ENCODE peak calls at places on chromosome 6, in six cellular contexts. H is Peyer's patch, P is mammary epithelial cell, A is transverse colon, C is ovary, J is breast epithelium. M is an unnamed sample.

GRCh38 chr6:166307082-166307980 is 861 bp downstream of the PRR18 start:
- DNase-seq in H (no peak), P (no peak), A (no peak), C (no peak), J (no peak), M (no peak)

GRCh38 chr6:150142304-150142656 is 564 bp upstream of the PPP1R14C start:
- DNase-seq in H (no peak), P (peak), A (peak), C (no peak), J (peak), M (no peak)

GRCh38 chr6:17394192-17394611 is 807 bp downstream of the CAP2 start:
- DNase-seq in H (no peak), P (peak), A (peak), C (peak), J (peak), M (no peak)

GRCh38 chr6:70884074-70884983 is 72.5 kb downstream of the B3GAT2 start:
- DNase-seq in H (no peak), P (peak), A (peak), C (peak), J (no peak), M (peak)

GRCh38 chr6:137094411-137095008 is 49.7 kb upstream of the IL20RA start:
- DNase-seq in H (no peak), P (peak), A (peak), C (peak), J (no peak), M (no peak)

GRCh38 chr6:107600936-107601335 is 111.0 kb downstream of the SOBP start:
- DNase-seq in H (no peak), P (peak), A (peak), C (peak), J (peak), M (no peak)

GRCh38 chr6:35737413-35738211 is 780 bp downstream of the ARMC12 start:
- DNase-seq in H (no peak), P (peak), A (no peak), C (no peak), J (no peak), M (peak)

GRCh38 chr6:159109391-159109790 is 59.8 kb upstream of the FNDC1 start:
- DNase-seq in H (no peak), P (no peak), A (no peak), C (no peak), J (no peak), M (no peak)

GRCh38 chr6:85537055-85537494 is 56.6 kb downstream of the SNX14 start:
- DNase-seq in H (no peak), P (no peak), A (no peak), C (no peak), J (no peak), M (no peak)

GRCh38 chr6:19603716-19604115 is 233.5 kb upstream of the ID4 start:
- DNase-seq in H (no peak), P (no peak), A (no peak), C (no peak), J (no peak), M (no peak)

GRCh38 chr6:49849121-49849907 is 17.0 kb downstream of the CRISP1 start:
- DNase-seq in H (no peak), P (peak), A (no peak), C (no peak), J (no peak), M (no peak)

GRCh38 chr6:139540276-139540675 is 165.8 kb upstream of the CITED2 start:
- DNase-seq in H (no peak), P (peak), A (peak), C (no peak), J (no peak), M (no peak)

GRCh38 chr6:167757821-167758220 is 68.9 kb upstream of the AFDN start:
- DNase-seq in H (no peak), P (no peak), A (no peak), C (no peak), J (no peak), M (no peak)

GRCh38 chr6:81766482-81767069 is 14.1 kb upstream of the TENT5A start:
- DNase-seq in H (no peak), P (peak), A (no peak), C (no peak), J (no peak), M (no peak)

GRCh38 chr6:87498048-87498447 is 25.3 kb downstream of the SLC35A1 start:
- DNase-seq in H (no peak), P (no peak), A (no peak), C (no peak), J (no peak), M (no peak)

GRCh38 chr6:19838442-19839236 is 1.5 kb downstream of the ID4 start:
- DNase-seq in H (peak), P (peak), A (peak), C (peak), J (peak), M (no peak)

GRCh38 chr6:7249391-7249790 is 63.6 kb downstream of the SSR1 start:
- DNase-seq in H (no peak), P (no peak), A (no peak), C (no peak), J (no peak), M (no peak)

GRCh38 chr6:46221221-46221793 is 50.5 kb upstream of the ENPP5 start:
- DNase-seq in H (no peak), P (peak), A (no peak), C (no peak), J (no peak), M (no peak)

GRCh38 chr6:167706313-167707109 is 120.2 kb upstream of the AFDN start:
- DNase-seq in H (no peak), P (no peak), A (no peak), C (no peak), J (no peak), M (no peak)

GRCh38 chr6:50864601-50865000 is 45.9 kb downstream of the TFAP2B start:
- DNase-seq in H (no peak), P (no peak), A (no peak), C (no peak), J (no peak), M (no peak)

GRCh38 chr6:16316741-16317251 is 78.4 kb downstream of the GMPR start:
- DNase-seq in H (no peak), P (peak), A (no peak), C (no peak), J (no peak), M (no peak)
- H3K27ac ChIP-seq in H (no peak), P (no peak), A (no peak), C (no peak), J (no peak), M (no peak)

GRCh38 chr6:164051427-164051826 is 636.9 kb downstream of the QKI start:
- DNase-seq in H (no peak), P (no peak), A (no peak), C (no peak), J (no peak), M (no peak)
- TF ChIP-seq CTCF in H (no peak), P (no peak), A (no peak), C (no peak), J (no peak), M (no peak)

GRCh38 chr6:56505861-56506260 is 136.8 kb downstream of the DST start:
- DNase-seq in H (no peak), P (no peak), A (no peak), C (no peak), J (no peak), M (no peak)

GRCh38 chr6:56511591-56511990 is 131.1 kb downstream of the DST start:
- DNase-seq in H (no peak), P (no peak), A (no peak), C (no peak), J (no peak), M (no peak)

GRCh38 chr6:56510984-56511531 is 131.6 kb downstream of the DST start:
- DNase-seq in H (no peak), P (no peak), A (peak), C (no peak), J (no peak), M (no peak)

GRCh38 chr6:56509031-56509430 is 133.7 kb downstream of the DST start:
- DNase-seq in H (no peak), P (no peak), A (no peak), C (no peak), J (no peak), M (no peak)

GRCh38 chr6:56507517-56507916 is 135.2 kb downstream of the DST start:
- DNase-seq in H (no peak), P (no peak), A (no peak), C (no peak), J (no peak), M (no peak)
- H3K27ac ChIP-seq in H (no peak), P (no peak), A (peak), C (peak), J (peak), M (peak)

DNA sequence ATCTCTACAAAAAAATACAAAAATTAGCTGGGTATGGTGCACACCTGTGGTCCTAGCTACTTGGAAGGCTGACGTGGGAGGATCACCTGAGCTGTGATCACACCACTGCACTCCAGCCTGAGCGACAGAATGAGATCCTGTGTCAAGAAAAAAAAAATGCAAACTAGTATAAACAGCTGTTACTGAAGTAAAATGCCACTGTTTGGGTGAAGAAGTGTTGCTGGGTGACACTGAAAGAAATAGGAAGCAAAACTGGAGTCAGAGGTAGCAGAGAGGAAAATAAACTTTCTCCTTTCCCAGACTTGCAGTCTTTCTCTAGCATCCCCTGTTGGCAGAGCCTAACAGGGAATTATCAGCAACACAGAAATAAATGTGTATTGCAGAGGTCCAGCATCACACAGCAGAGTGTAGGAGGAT is 241.2 kb upstream of the PREP start:
- DNase-seq in H (no peak), P (no peak), A (no peak), C (no peak), J (no peak), M (no peak)
- TF ChIP-seq CTCF in H (no peak), P (no peak), A (no peak), C (no peak), J (no peak), M (no peak)

DNA sequence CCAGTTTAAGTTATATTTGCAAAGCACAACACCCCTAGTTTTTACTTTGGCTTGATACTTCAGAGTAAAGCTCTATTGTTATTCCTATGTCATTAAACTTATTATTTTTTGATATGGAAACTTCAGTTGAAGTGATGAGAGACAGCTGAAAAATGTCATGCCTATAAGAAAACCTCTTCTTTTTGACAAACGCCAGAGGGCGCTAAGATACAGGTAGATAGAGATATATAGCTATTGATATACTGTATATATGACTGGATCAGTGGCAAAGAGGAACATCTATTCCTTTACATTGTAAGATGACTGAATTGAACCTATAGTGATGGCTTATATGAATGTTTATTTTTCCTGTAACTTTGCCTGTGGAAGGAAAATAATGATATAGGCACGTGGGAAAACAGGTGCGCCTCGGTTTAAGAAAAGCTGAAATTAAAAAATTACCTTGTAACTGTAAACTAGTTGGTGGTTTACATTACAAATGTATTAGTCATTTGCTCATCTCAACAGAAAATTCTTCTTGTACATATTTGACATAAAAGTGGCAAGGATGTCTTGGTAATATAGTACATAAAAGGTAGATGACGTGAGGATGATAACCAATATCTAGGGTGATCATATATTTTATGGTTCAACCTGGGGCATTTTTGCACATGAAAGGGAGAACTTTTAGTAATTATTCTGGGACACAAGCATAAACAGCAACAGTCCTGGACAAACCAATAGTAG is 74.1 kb downstream of the LAMA4 start:
- DNase-seq in H (no peak), P (peak), A (peak), C (no peak), J (no peak), M (no peak)
- H3K27ac ChIP-seq in H (no peak), P (no peak), A (no peak), C (no peak), J (no peak), M (no peak)

DNA sequence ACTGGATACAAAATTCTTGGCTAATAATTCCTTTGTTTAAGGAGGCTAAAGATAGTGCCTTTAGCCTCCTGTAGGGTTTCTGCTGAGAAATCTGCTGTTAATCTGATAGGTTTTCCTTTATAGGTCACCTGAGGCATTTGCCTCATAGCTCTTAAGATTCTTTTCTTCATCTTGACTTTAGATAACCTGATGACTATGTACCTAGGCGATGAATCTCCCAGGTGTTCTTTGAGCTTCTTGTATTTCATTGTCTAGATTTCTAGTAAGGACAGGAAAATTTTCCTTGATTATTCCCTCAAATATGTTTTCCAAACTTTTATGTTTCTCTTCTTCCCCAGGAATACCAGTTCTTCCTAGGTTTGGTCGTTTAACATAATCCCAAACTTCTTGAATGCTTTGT is 479.4 kb upstream of the MAN1A1 start:
- DNase-seq in H (no peak), P (no peak), A (no peak), C (no peak), J (no peak), M (no peak)
- TF ChIP-seq CTCF in H (no peak), P (no peak), A (no peak), C (no peak), J (no peak), M (no peak)